ENCODE peak calls at places on chromosome 1, in four cellular contexts. M is A673, R is PC-9, P is lung. Q is an unnamed sample.

GRCh38 chr1:6547301-6547700 is 7.0 kb downstream of the NOL9 start:
- DNase-seq in M (peak; percentile 19), R (no peak), P (no peak), Q (no peak)

GRCh38 chr1:78483903-78484302 is 6.9 kb upstream of the PTGFR start:
- DNase-seq in M (peak; percentile 73), R (no peak), P (no peak), Q (peak; percentile 20)

GRCh38 chr1:221166162-221166500 is 286.9 kb downstream of the HLX start:
- DNase-seq in M (no peak), R (no peak), P (no peak), Q (no peak)

GRCh38 chr1:155196893-155197638 is 10.6 kb downstream of the THBS3 start:
- DNase-seq in M (no peak), R (no peak), P (no peak), Q (no peak)

GRCh38 chr1:7420706-7421105 is 350.4 kb upstream of the VAMP3 start:
- DNase-seq in M (no peak), R (no peak), P (no peak), Q (no peak)

GRCh38 chr1:212104586-212105282 is 69.2 kb downstream of the DTL start:
- DNase-seq in M (no peak), R (no peak), P (no peak), Q (no peak)

GRCh38 chr1:42418516-42418915 is 37.3 kb downstream of the ZMYND12 start:
- DNase-seq in M (no peak), R (no peak), P (no peak), Q (no peak)

GRCh38 chr1:240190881-240191385 is 99.2 kb downstream of the FMN2 start:
- DNase-seq in M (peak; percentile 7), R (no peak), P (no peak), Q (peak; percentile 83)

GRCh38 chr1:173062156-173062938 is 11.6 kb upstream of the TNFSF18 start:
- DNase-seq in M (no peak), R (peak; percentile 51), P (no peak), Q (peak; percentile 34)

GRCh38 chr1:184362876-184363275 is 24.0 kb upstream of the C1orf21 start:
- DNase-seq in M (no peak), R (no peak), P (no peak), Q (no peak)

GRCh38 chr1:63318255-63319068 is 3.9 kb upstream of the FOXD3 start:
- DNase-seq in M (no peak), R (no peak), P (no peak), Q (no peak)

GRCh38 chr1:231338270-231339128 is at the start of gene SPRTN:
- DNase-seq in M (peak; percentile 21), R (no peak), P (no peak), Q (no peak)

GRCh38 chr1:1550591-1551432 is 10.4 kb upstream of the TMEM240 start:
- DNase-seq in M (peak; percentile 43), R (no peak), P (no peak), Q (no peak)

DNA sequence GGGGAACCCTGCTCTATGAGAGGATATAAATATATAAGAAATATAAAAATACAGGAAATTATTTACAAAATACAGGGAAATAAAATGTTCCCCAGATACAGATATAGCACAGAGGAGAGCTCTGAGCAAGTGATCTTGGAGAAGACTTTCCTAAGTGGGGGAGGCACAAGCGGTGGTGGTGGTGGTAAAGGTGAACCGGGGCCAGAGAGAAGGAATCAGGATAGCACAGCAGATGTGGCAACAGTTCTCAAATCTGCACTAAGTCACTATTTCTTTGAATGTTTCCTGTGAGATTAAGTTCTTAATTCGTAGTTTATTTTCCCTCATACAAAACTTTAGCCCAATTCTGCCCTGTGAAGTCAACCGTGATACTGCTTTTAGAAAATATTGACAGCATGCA is 237.6 kb upstream of the POGK start:
- DNase-seq in M (no peak), R (no peak), P (no peak), Q (no peak)
- H3K4me3 ChIP-seq in M (no peak overlapping the region), R (no peak overlapping the region), P (no peak overlapping the region), Q (no peak overlapping the region)

DNA sequence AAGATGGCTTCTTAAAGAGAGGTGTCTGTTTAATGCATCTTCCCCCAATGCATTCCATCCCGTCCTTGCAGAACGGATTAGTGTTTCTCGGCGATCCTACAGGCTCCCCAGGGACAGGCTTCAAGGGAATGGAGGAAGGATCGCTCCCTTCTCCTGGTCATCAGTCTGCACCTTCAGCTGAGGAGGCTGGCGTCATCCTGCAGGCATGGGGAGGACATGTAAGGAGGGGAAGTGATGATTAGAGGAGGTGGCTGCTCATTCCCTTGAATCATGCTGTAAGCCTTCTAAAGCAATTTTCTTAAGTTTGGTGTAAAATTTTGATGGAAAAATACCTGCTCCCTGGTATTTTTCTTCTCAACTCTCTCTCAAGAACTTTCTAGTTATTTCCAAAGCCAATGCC is 603.6 kb downstream of the NPHP4 start:
- DNase-seq in M (peak; percentile 1), R (peak; percentile 14), P (no peak), Q (no peak)
- H3K27me3 ChIP-seq in M (peaks cover 14% of the 10 kb centered on the region), R (no peaks in the 10 kb centered on the region), P (no peaks in the 10 kb centered on the region), Q (no peaks in the 10 kb centered on the region)

GRCh38 chr1:40690919-40691537 is 476 bp upstream of the NFYC start:
- DNase-seq in M (no peak), R (no peak), P (no peak), Q (no peak)

GRCh38 chr1:40691538-40692428 is at the start of gene NFYC:
- DNase-seq in M (peak; percentile 100), R (peak; percentile 98), P (peak; percentile 99), Q (peak; percentile 94)

GRCh38 chr1:40687059-40687458 is 4.4 kb upstream of the NFYC start:
- DNase-seq in M (no peak), R (no peak), P (no peak), Q (no peak)

GRCh38 chr1:40692429-40692905 is 963 bp downstream of the NFYC start:
- DNase-seq in M (no peak), R (no peak), P (no peak), Q (no peak)

GRCh38 chr1:40689737-40690136 is 1.8 kb upstream of the NFYC start:
- DNase-seq in M (no peak), R (no peak), P (no peak), Q (no peak)
- H3K4me3 ChIP-seq in M (no peak overlapping the region), R (no peak overlapping the region), P (no peak overlapping the region), Q (no peak overlapping the region)

DNA sequence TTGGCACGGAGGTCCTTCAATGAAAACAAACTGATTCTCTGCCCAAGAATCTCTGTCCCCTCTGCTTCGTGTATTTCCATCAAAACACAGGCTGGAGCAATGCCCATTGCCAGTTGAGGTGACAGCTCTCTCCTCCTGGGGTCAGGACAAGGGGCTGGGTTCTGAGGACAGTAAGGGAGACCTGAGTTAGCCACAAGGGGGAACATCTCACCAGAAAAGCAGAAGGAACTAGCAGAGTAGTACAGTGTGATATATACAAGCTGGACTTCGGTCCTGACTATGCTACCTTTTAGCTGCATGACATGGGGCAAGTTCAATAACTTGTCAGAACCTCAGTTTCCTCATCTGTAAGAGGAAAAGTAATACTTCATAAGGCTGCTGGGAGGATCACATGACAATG is 50.3 kb downstream of the SYT2 start:
- DNase-seq in M (no peak), R (no peak), P (no peak), Q (no peak)
- H3K27me3 ChIP-seq in M (peaks cover 11% of the 10 kb centered on the region), R (peaks cover 95% of the 10 kb centered on the region), P (no peaks in the 10 kb centered on the region), Q (peaks cover 17% of the 10 kb centered on the region)

GRCh38 chr1:205505076-205505729 is 734 bp downstream of the CDK18 start:
- DNase-seq in M (no peak), R (peak; percentile 35), P (no peak), Q (no peak)
- H3K4me3 ChIP-seq in M (peak overlapping the region; percentile 61), R (peak overlapping the region; percentile 88), P (peak overlapping the region; percentile 62), Q (peak overlapping the region; percentile 55)

DNA sequence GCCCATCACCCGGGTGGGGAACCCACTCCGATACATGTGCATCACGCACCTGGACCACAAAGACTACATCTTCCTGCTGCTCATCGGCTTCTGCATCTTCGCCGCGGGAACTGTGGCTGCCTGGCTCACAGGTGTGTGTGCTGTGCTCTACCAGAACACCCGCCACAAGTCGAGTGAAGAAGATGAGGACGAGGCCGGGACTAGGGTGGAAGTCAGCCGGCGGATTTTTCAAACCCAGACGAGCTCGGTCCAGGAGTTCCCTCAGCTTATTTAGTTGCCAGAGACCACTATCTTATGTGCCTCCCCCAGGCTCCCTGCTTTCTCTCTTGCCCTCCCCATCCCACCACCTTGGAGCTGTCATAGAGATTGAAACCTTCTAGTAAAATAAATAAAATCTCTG is 19.8 kb downstream of the LRRC52 start:
- DNase-seq in M (no peak), R (no peak), P (no peak), Q (no peak)
- H3K27me3 ChIP-seq in M (peaks cover 26% of the 10 kb centered on the region), R (peaks cover 19% of the 10 kb centered on the region), P (no peaks in the 10 kb centered on the region), Q (peaks cover 4% of the 10 kb centered on the region)

GRCh38 chr1:10471411-10472219 is 714 bp downstream of the DFFA start:
- DNase-seq in M (peak; percentile 67), R (no peak), P (no peak), Q (no peak)

GRCh38 chr1:10475510-10475909 is 760 bp downstream of the PEX14 start:
- DNase-seq in M (no peak), R (no peak), P (no peak), Q (no peak)

GRCh38 chr1:10474613-10475507 is at the start of gene PEX14:
- DNase-seq in M (peak; percentile 95), R (peak; percentile 85), P (peak; percentile 89), Q (peak; percentile 93)

GRCh38 chr1:10472220-10473144 is at the start of gene DFFA:
- DNase-seq in M (peak; percentile 98), R (peak; percentile 87), P (peak; percentile 95), Q (peak; percentile 94)

DNA sequence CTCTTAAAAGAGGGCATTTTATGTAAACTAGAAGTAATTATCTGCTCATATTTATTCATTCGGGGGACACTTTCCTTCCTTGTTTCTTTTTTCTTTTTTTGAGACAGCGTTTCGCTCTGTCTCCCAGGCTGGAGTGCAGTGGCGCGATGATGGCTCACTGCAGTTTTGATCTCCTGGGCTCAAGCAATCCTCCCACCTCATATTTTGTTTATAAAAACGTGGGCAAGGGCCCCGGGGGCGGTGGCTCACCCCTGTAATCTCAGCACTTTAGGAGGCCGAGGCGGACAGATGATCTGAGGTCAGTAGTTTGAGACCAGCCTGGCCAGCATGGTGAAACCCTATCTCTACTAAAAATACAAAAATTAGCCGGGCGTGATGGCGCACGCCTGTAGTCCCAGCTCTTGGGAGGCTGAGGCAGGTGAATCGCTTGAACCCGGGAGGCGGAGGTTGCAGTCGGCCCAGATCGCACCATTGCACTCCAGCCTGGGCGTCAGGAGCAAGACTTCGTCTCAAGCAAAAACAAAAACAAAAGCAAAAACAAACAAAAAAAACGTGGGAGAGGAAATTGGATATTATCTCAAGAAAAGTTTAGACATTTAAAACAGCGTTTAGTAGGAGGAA is 926 bp upstream of the DFFA start:
- DNase-seq in M (no peak), R (no peak), P (no peak), Q (no peak)
- H3K4me3 ChIP-seq in M (peak overlapping the region; percentile 73), R (peak overlapping the region; percentile 64), P (no peak overlapping the region), Q (peak overlapping the region; percentile 72)